ENCODE peak calls at places on chromosome 1, in four cellular contexts. F, C, B and W are unnamed samples.

GRCh38 chr1:155961937-155962336 is 16.4 kb downstream of the ARHGEF2 start:
- DNase-seq in C (peak; percentile 92), B (no peak), F (peak; percentile 96), W (peak; percentile 49)

GRCh38 chr1:231032963-231033362 is 7.1 kb downstream of the FAM89A start:
- DNase-seq in B (no peak), F (no peak), C (no peak), W (no peak)

GRCh38 chr1:156233421-156234127 is 8.4 kb upstream of the BGLAP start:
- DNase-seq in C (no peak), F (no peak), B (no peak), W (no peak)

GRCh38 chr1:222028151-222028550 is 286.3 kb upstream of the DUSP10 start:
- DNase-seq in C (no peak), B (no peak), F (no peak), W (no peak)

GRCh38 chr1:47223921-47224675 is 7.9 kb downstream of the TAL1 start:
- DNase-seq in C (no peak), F (no peak), B (no peak), W (no peak)

GRCh38 chr1:232704694-232705680 is 75.1 kb upstream of the SIPA1L2 start:
- DNase-seq in B (no peak), C (peak; percentile 37), F (peak; percentile 67), W (peak; percentile 89)

GRCh38 chr1:194118086-194118485 is 931.7 kb upstream of the B3GALT2 start:
- DNase-seq in B (no peak), F (no peak), C (no peak), W (no peak)

GRCh38 chr1:90850925-90851710 is 134.0 kb upstream of the BARHL2 start:
- DNase-seq in C (peak; percentile 40), B (peak; percentile 91), F (peak; percentile 69), W (peak; percentile 80)

GRCh38 chr1:2861143-2861987 is 59.9 kb upstream of the TTC34 start:
- DNase-seq in B (no peak), C (no peak), F (no peak), W (no peak)

GRCh38 chr1:244963231-244963826 is 99.0 kb upstream of the HNRNPU start:
- DNase-seq in B (no peak), C (no peak), F (no peak), W (peak; percentile 60)

GRCh38 chr1:244965182-244965581 is 100.8 kb upstream of the HNRNPU start:
- DNase-seq in B (no peak), F (no peak), C (no peak), W (no peak)

GRCh38 chr1:244962140-244962539 is 97.8 kb upstream of the HNRNPU start:
- DNase-seq in F (no peak), C (no peak), B (no peak), W (no peak)

GRCh38 chr1:244967159-244967558 is 102.8 kb upstream of the HNRNPU start:
- DNase-seq in F (no peak), C (no peak), B (no peak), W (no peak)

GRCh38 chr1:244964112-244964971 is 100.0 kb upstream of the HNRNPU start:
- DNase-seq in C (no peak), B (no peak), F (peak; percentile 79), W (peak; percentile 51)
- TF ChIP-seq MAX in C (no peak), B (no peak), F (peak; percentile 67), W (peak; percentile 65)

GRCh38 chr1:37479255-37480124 is 5.1 kb downstream of the ZC3H12A start:
- DNase-seq in F (peak; percentile 86), B (peak; percentile 97), C (peak; percentile 67), W (peak; percentile 97)
- TF ChIP-seq POLR2A in F (no peak), B (peak; percentile 65), C (no peak), W (peak; percentile 13)

GRCh38 chr1:60937720-60938119 is 144.6 kb upstream of the NFIA start:
- DNase-seq in B (no peak), C (no peak), F (no peak), W (no peak)
- TF ChIP-seq MAX in B (no peak), C (no peak), F (no peak), W (no peak)

GRCh38 chr1:26887125-26887524 is 3.0 kb downstream of the GPN2 start:
- DNase-seq in F (peak; percentile 46), C (no peak), B (no peak), W (peak; percentile 50)

GRCh38 chr1:26890467-26890796 is 349 bp upstream of the GPN2 start:
- DNase-seq in B (no peak), F (no peak), C (no peak), W (no peak)

GRCh38 chr1:26894263-26894662 is 4.2 kb upstream of the GPN2 start:
- DNase-seq in F (no peak), B (no peak), C (no peak), W (no peak)

DNA sequence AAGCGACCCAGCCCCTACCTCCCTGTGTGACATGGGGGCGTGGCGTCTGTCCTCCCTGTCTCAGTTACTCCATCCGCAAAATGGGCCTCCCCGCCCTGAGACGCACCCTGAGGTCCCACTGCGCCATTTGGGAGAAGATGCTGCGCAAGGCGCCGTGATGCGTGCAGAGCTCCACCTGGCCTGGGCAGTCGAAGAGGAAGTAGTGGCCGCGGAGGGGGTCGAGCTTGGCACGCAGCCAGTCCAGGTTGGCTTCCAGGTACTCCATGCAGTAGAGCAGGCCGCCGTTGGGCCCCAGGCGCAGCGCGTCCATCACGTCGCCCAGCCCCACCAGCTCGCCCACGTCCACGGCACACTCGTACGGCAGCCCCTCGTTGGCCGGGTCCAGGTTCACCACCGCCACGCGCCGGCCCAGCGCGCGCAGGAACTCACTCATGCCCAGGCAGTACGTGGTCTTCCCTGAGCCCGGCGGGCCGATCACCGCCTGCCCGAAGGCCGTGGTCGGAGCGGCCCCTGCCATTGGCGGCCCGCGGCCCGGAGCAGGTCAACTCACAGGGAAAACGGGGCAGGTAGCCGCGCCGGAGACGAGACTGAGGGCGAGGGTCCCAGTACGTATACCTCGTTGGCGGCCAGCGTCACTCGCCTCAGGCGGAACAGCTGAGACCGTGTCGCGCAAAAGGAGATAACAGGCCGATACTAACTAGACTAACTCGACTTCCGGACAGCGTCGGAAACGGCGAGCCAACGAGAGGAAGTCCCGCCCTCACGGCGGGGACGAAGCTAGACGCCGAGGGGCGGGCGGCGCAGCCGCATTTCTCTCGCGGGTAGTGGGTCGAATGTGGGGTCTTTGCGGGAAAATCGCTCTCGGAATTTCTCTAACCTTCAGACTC is at the start of gene GPN2:
- DNase-seq in C (peak; percentile 51), F (peak; percentile 71), B (peak; percentile 94), W (peak; percentile 85)
- TF ChIP-seq POLR2A in C (peak; percentile 87), F (peak; percentile 46), B (peak; percentile 95), W (peak; percentile 89)

GRCh38 chr1:89277725-89278124 is 5.1 kb upstream of the GBP5 start:
- DNase-seq in C (no peak), F (no peak), B (no peak), W (no peak)

GRCh38 chr1:89279011-89279466 is 6.4 kb upstream of the GBP5 start:
- DNase-seq in B (no peak), C (no peak), F (no peak), W (no peak)

GRCh38 chr1:89274431-89274857 is 1.8 kb upstream of the GBP5 start:
- DNase-seq in B (no peak), C (no peak), F (no peak), W (peak; percentile 70)

GRCh38 chr1:89273324-89273778 is 691 bp upstream of the GBP5 start:
- DNase-seq in F (no peak), C (no peak), B (no peak), W (no peak)

DNA sequence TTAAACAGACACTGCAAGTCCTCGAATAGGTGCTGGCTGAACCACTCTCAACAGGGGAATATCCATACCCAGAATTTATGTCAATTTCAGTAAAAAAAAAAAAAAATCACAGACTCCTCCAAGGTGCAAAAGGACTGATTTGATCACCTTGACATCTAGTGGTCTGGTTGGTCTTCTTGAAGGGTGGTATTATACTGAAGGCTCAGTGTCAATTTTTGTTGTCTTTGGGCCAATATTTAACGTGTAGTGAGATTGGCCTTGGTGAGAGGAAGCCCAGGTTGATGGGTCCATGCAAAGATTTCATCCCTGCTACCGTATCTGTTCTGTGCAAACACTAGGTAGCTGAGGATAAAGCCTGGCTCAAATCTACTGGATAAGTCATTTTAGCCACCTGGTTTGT is 4.0 kb upstream of the GBP5 start:
- DNase-seq in C (no peak), F (peak; percentile 1), B (no peak), W (no peak)
- TF ChIP-seq MAX in C (no peak), F (no peak), B (no peak), W (no peak)

GRCh38 chr1:225762444-225762843 is 15.2 kb upstream of the SRP9 start:
- DNase-seq in C (no peak), B (peak; percentile 17), F (peak; percentile 60), W (no peak)
- TF ChIP-seq POLR2A in C (no peak), B (no peak), F (no peak), W (no peak)

GRCh38 chr1:7943295-7943694 is 2.7 kb upstream of the TNFRSF9 start:
- DNase-seq in F (no peak), C (no peak), B (no peak), W (no peak)

GRCh38 chr1:7953850-7954609 is 7.5 kb upstream of the PARK7 start:
- DNase-seq in B (peak; percentile 93), F (peak; percentile 95), C (peak; percentile 86), W (peak; percentile 99)

GRCh38 chr1:7954683-7955082 is 6.8 kb upstream of the PARK7 start:
- DNase-seq in B (no peak), C (no peak), F (no peak), W (peak; percentile 12)

GRCh38 chr1:7948950-7949349 is 8.3 kb upstream of the TNFRSF9 start:
- DNase-seq in B (no peak), C (no peak), F (no peak), W (no peak)
- TF ChIP-seq MAX in B (no peak), C (no peak), F (no peak), W (no peak)

DNA sequence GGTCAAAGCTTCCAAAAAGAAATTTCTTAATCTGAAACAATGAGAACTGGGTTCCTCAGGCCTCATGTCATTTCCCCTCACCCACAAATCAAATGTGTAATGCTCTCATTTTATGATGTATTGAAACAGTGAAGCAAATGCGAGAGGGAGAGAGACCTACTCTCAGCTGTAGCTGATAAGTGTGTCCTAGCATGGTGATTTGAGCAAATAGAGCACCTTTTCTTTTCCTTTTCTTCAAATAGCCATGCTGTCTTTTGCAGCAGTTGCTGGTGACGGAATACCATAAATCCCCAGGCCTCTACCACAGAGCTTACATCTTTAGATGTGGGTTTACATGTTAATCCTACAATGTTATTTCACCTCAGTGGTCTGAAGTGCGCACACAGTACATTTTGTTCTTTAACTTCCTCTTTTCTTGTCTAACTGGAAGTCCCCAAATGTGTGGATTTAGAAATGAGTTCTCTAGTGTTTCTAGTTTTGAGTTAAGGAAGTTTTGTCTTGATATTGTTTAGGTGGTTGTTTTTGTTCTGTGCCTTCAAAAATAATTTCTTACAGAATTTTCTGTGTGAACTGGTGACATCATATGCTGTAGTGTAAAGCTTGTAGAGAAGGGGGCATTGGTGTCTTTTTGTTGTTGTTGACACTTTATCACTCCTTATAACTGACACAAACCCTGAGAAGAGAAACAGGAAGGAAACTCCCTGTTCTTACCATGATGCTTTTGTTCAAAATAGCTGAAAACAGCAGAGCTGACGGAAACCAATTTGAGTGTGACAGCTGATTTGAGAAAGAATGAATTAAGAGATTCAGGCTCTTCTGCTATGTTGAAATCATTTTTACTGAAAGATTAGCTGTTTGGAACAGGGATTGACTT is 12.1 kb downstream of the SMAP2 start:
- DNase-seq in C (no peak), F (no peak), B (no peak), W (peak; percentile 90)
- TF ChIP-seq POLR2A in C (no peak), F (no peak), B (no peak), W (no peak)